ENCODE peak calls at places on chromosome 4, in seven cellular contexts. X is NCI-H510A treated with DMSO at 0.1 percent for 48 hours, U is activated B cell treated with CpG ODN at 0.5 μM for 24 hours, O is HTR-8/SVneo, H is tibial nerve, S is Calu3, A is kidney. N is an unnamed sample.

GRCh38 chr4:15690020-15690809 is 8.6 kb downstream of the FAM200B start:
- DNase-seq in O (peak), U (no peak), H (no peak), X (no peak), A (no peak), S (peak), N (peak)

GRCh38 chr4:80182237-80182866 is 15.0 kb upstream of the PRDM8 start:
- DNase-seq in O (no peak), H (no peak), U (no peak), A (no peak), X (no peak), S (no peak), N (no peak)

GRCh38 chr4:123967360-123967759 is 570.8 kb downstream of the SPRY1 start:
- DNase-seq in H (no peak), X (no peak), S (no peak), O (no peak), U (no peak), A (no peak), N (no peak)

GRCh38 chr4:95155759-95156451 is 392.9 kb downstream of the UNC5C start:
- DNase-seq in O (peak), S (no peak), U (no peak), H (no peak), A (no peak), X (peak), N (no peak)

GRCh38 chr4:15378055-15378454 is 49.8 kb upstream of the C1QTNF7 start:
- DNase-seq in A (no peak), H (no peak), S (no peak), O (no peak), U (no peak), X (no peak), N (no peak)

GRCh38 chr4:113979157-113979972 is at the start of gene ARSJ:
- DNase-seq in O (peak), U (no peak), H (peak), X (peak), S (peak), A (peak), N (peak)

GRCh38 chr4:47824844-47825243 is 13.0 kb downstream of the CORIN start:
- DNase-seq in O (no peak), U (no peak), X (no peak), S (no peak), A (no peak), H (no peak), N (peak)

GRCh38 chr4:169649545-169650226 is 29.3 kb downstream of the CLCN3 start:
- DNase-seq in A (peak), H (no peak), X (no peak), O (no peak), U (no peak), S (no peak), N (peak)

GRCh38 chr4:124483043-124483906 is 229.3 kb downstream of the ANKRD50 start:
- DNase-seq in A (no peak), S (no peak), X (peak), H (no peak), U (no peak), O (no peak), N (no peak)

GRCh38 chr4:115596265-115597001 is 483.0 kb upstream of the NDST4 start:
- DNase-seq in O (no peak), A (no peak), X (no peak), H (no peak), S (no peak), U (no peak), N (no peak)

GRCh38 chr4:186002853-186003252 is 66.1 kb upstream of the TLR3 start:
- DNase-seq in O (no peak), S (no peak), A (no peak), U (no peak), H (no peak), X (no peak), N (no peak)

GRCh38 chr4:88964450-88964849 is 92.5 kb downstream of the FAM13A start:
- DNase-seq in U (no peak), S (no peak), O (no peak), X (peak), H (no peak), A (no peak), N (no peak)

GRCh38 chr4:170259631-170260153 is 169.9 kb upstream of the AADAT start:
- DNase-seq in U (no peak), O (peak), A (no peak), X (peak), S (peak), H (peak), N (peak)

GRCh38 chr4:961651-962230 is 11.6 kb downstream of the DGKQ start:
- DNase-seq in U (no peak), H (no peak), O (no peak), A (peak), X (no peak), S (no peak), N (no peak)

GRCh38 chr4:91025240-91026173 is 898.3 kb downstream of the CCSER1 start:
- DNase-seq in X (no peak), H (no peak), S (no peak), A (no peak), O (no peak), U (no peak), N (no peak)

GRCh38 chr4:82419451-82419850 is 10.8 kb downstream of the HNRNPDL start:
- DNase-seq in O (no peak), X (no peak), A (no peak), H (no peak), U (no peak), S (no peak), N (no peak)

GRCh38 chr4:99861120-99861905 is 32.9 kb downstream of the LAMTOR3 start:
- DNase-seq in H (no peak), U (no peak), X (peak), S (no peak), A (no peak), O (no peak), N (no peak)

GRCh38 chr4:24690436-24690835 is 104.9 kb upstream of the SOD3 start:
- DNase-seq in A (no peak), X (no peak), U (no peak), O (no peak), H (no peak), S (no peak), N (no peak)

GRCh38 chr4:39846135-39846534 is 131.6 kb downstream of the PDS5A start:
- DNase-seq in X (no peak), H (no peak), U (no peak), O (no peak), S (no peak), A (no peak), N (no peak)

GRCh38 chr4:138252551-138252950 is 10.4 kb upstream of the SLC7A11 start:
- DNase-seq in A (no peak), O (no peak), X (no peak), S (no peak), U (no peak), H (no peak), N (no peak)

GRCh38 chr4:26860922-26861433 is 337 bp downstream of the STIM2 start:
- DNase-seq in S (peak), H (no peak), A (peak), U (peak), X (no peak), O (peak), N (peak)

GRCh38 chr4:183118585-183118984 is 19.5 kb downstream of the WWC2 start:
- DNase-seq in S (no peak), H (no peak), U (no peak), O (peak), X (no peak), A (no peak), N (no peak)

GRCh38 chr4:144371479-144371878 is 231.0 kb upstream of the GYPA start:
- DNase-seq in H (no peak), X (no peak), A (no peak), U (no peak), O (no peak), S (no peak), N (no peak)

GRCh38 chr4:185357220-185357619 is 38.5 kb downstream of the LRP2BP start:
- DNase-seq in S (no peak), O (no peak), U (no peak), X (no peak), A (no peak), H (no peak), N (no peak)